ENCODE peak calls at places on chromosomes 11 and 22, in seven cellular contexts. One of them, this sample, is unnamed.

GRCh38 chr11:92251980-92252379 is 27.4 kb downstream of the FAT3 start:
- DNase-seq in cardiac muscle cell: peak; percentile 54
- DNase-seq in left ventricle myocardium inferior: no peak
- DNase-seq in ovary: no peak
- DNase-seq in colonic mucosa: no peak
- DNase-seq in neuronal stem cell: no peak
- DNase-seq in aorta: no peak
- DNase-seq in this sample: no peak

GRCh38 chr22:19637405-19638281 is 76.7 kb upstream of the SEPTIN5 start:
- DNase-seq in cardiac muscle cell: no peak
- DNase-seq in left ventricle myocardium inferior: no peak
- DNase-seq in ovary: no peak
- DNase-seq in colonic mucosa: no peak
- DNase-seq in neuronal stem cell: no peak
- DNase-seq in aorta: peak; percentile 63
- DNase-seq in this sample: no peak

GRCh38 chr22:26756675-26757293 is 99.4 kb downstream of the MIAT start:
- DNase-seq in cardiac muscle cell: peak; percentile 65
- DNase-seq in left ventricle myocardium inferior: peak; percentile 55
- DNase-seq in ovary: peak; percentile 75
- DNase-seq in colonic mucosa: peak; percentile 37
- DNase-seq in neuronal stem cell: peak; percentile 67
- DNase-seq in aorta: peak; percentile 92
- DNase-seq in this sample: peak; percentile 59

GRCh38 chr11:119509969-119510401 is 87.0 kb upstream of the THY1 start:
- DNase-seq in cardiac muscle cell: peak; percentile 93
- DNase-seq in left ventricle myocardium inferior: peak; percentile 22
- DNase-seq in ovary: peak; percentile 41
- DNase-seq in colonic mucosa: peak; percentile 23
- DNase-seq in neuronal stem cell: no peak
- DNase-seq in aorta: no peak
- DNase-seq in this sample: peak; percentile 10

GRCh38 chr11:6431861-6432260 is 8.9 kb downstream of the HPX start:
- DNase-seq in cardiac muscle cell: peak; percentile 64
- DNase-seq in left ventricle myocardium inferior: no peak
- DNase-seq in ovary: no peak
- DNase-seq in colonic mucosa: no peak
- DNase-seq in neuronal stem cell: no peak
- DNase-seq in aorta: no peak
- DNase-seq in this sample: no peak

GRCh38 chr11:117281869-117282268 is 9.3 kb upstream of the BACE1-AS start:
- DNase-seq in cardiac muscle cell: no peak
- DNase-seq in left ventricle myocardium inferior: no peak
- DNase-seq in ovary: no peak
- DNase-seq in colonic mucosa: no peak
- DNase-seq in neuronal stem cell: no peak
- DNase-seq in aorta: no peak
- DNase-seq in this sample: no peak

GRCh38 chr22:22060200-22061084 is 77.9 kb upstream of the TOP3B start:
- DNase-seq in cardiac muscle cell: peak; percentile 53
- DNase-seq in left ventricle myocardium inferior: peak; percentile 36
- DNase-seq in ovary: peak; percentile 36
- DNase-seq in colonic mucosa: peak; percentile 56
- DNase-seq in neuronal stem cell: peak; percentile 61
- DNase-seq in aorta: peak; percentile 83
- DNase-seq in this sample: peak; percentile 44

GRCh38 chr11:117662255-117662654 is 134.8 kb downstream of the DSCAML1 start:
- DNase-seq in cardiac muscle cell: no peak
- DNase-seq in left ventricle myocardium inferior: no peak
- DNase-seq in ovary: no peak
- DNase-seq in colonic mucosa: no peak
- DNase-seq in neuronal stem cell: no peak
- DNase-seq in aorta: no peak
- DNase-seq in this sample: no peak

GRCh38 chr11:121555172-121555571 is 102.4 kb upstream of the SORL1-AS1 start:
- DNase-seq in cardiac muscle cell: no peak
- DNase-seq in left ventricle myocardium inferior: no peak
- DNase-seq in ovary: no peak
- DNase-seq in colonic mucosa: no peak
- DNase-seq in neuronal stem cell: no peak
- DNase-seq in aorta: no peak
- DNase-seq in this sample: no peak

GRCh38 chr11:80529722-80530121 is 1088.9 kb upstream of the TENM4 start:
- DNase-seq in cardiac muscle cell: no peak
- DNase-seq in left ventricle myocardium inferior: no peak
- DNase-seq in ovary: no peak
- DNase-seq in colonic mucosa: no peak
- DNase-seq in neuronal stem cell: no peak
- DNase-seq in aorta: no peak
- DNase-seq in this sample: no peak

GRCh38 chr11:67558084-67558772 is 25.4 kb upstream of the GSTP1 start:
- DNase-seq in cardiac muscle cell: peak; percentile 54
- DNase-seq in left ventricle myocardium inferior: peak; percentile 62
- DNase-seq in ovary: no peak
- DNase-seq in colonic mucosa: peak; percentile 80
- DNase-seq in neuronal stem cell: no peak
- DNase-seq in aorta: peak; percentile 90
- DNase-seq in this sample: peak; percentile 71

GRCh38 chr11:124898711-124899110 is 1.0 kb upstream of the ROBO4 start:
- DNase-seq in cardiac muscle cell: peak; percentile 91
- DNase-seq in left ventricle myocardium inferior: no peak
- DNase-seq in ovary: peak; percentile 89
- DNase-seq in colonic mucosa: no peak
- DNase-seq in neuronal stem cell: no peak
- DNase-seq in aorta: no peak
- DNase-seq in this sample: no peak

GRCh38 chr11:111944651-111945051 is 7.5 kb downstream of the DIXDC1 start:
- DNase-seq in cardiac muscle cell: peak; percentile 81
- DNase-seq in left ventricle myocardium inferior: no peak
- DNase-seq in ovary: no peak
- DNase-seq in colonic mucosa: no peak
- DNase-seq in neuronal stem cell: no peak
- DNase-seq in aorta: no peak
- DNase-seq in this sample: no peak

GRCh38 chr11:69437001-69437875 is 44.2 kb upstream of the LINC01488 start:
- DNase-seq in cardiac muscle cell: no peak
- DNase-seq in left ventricle myocardium inferior: no peak
- DNase-seq in ovary: no peak
- DNase-seq in colonic mucosa: no peak
- DNase-seq in neuronal stem cell: no peak
- DNase-seq in aorta: peak; percentile 70
- DNase-seq in this sample: no peak

GRCh38 chr11:65553301-65554001 is 4.7 kb downstream of the LTBP3 start:
- DNase-seq in cardiac muscle cell: no peak
- DNase-seq in left ventricle myocardium inferior: no peak
- DNase-seq in ovary: no peak
- DNase-seq in colonic mucosa: peak; percentile 52
- DNase-seq in neuronal stem cell: no peak
- DNase-seq in aorta: no peak
- DNase-seq in this sample: peak; percentile 52

GRCh38 chr11:78248191-78248590 is 59.5 kb downstream of the USP35 start:
- DNase-seq in cardiac muscle cell: no peak
- DNase-seq in left ventricle myocardium inferior: no peak
- DNase-seq in ovary: no peak
- DNase-seq in colonic mucosa: no peak
- DNase-seq in neuronal stem cell: no peak
- DNase-seq in aorta: no peak
- DNase-seq in this sample: no peak

GRCh38 chr11:9759519-9760179 is 95.8 kb downstream of the SWAP70 start:
- DNase-seq in cardiac muscle cell: peak; percentile 97
- DNase-seq in left ventricle myocardium inferior: peak; percentile 83
- DNase-seq in ovary: peak; percentile 67
- DNase-seq in colonic mucosa: peak; percentile 87
- DNase-seq in neuronal stem cell: no peak
- DNase-seq in aorta: peak; percentile 96
- DNase-seq in this sample: peak; percentile 86
- H3K4me1 ChIP-seq in cardiac muscle cell: peaks cover 34% of the 10 kb centered on the region
- H3K4me1 ChIP-seq in left ventricle myocardium inferior: peaks cover 70% of the 10 kb centered on the region
- H3K4me1 ChIP-seq in ovary: peaks cover 20% of the 10 kb centered on the region
- H3K4me1 ChIP-seq in colonic mucosa: peaks cover 14% of the 10 kb centered on the region
- H3K4me1 ChIP-seq in neuronal stem cell: peaks cover 12% of the 10 kb centered on the region
- H3K4me1 ChIP-seq in aorta: no peaks in the 10 kb centered on the region
- H3K4me1 ChIP-seq in this sample: peaks cover 40% of the 10 kb centered on the region

DNA sequence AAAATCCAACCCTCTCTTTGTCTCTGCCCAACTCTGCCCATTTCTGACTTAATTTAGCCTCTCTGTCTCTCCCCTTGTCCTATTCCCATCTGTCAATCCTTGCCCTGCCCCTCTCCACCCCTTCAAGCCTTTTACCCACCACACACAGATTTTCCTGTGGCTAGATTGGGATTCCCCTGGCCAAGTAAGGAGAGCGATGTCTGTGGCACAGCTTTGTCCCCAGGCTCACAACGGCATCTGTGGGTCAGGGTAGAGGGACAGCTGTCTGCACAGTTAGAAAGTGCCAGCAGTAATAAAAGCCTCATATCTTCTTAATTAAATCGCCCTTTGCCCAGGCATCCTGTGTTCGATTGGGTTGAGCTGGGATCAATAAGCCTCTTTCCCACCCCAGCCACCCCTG is 1.3 kb upstream of the KCNC1 start:
- DNase-seq in cardiac muscle cell: no peak
- DNase-seq in left ventricle myocardium inferior: no peak
- DNase-seq in ovary: no peak
- DNase-seq in colonic mucosa: no peak
- DNase-seq in neuronal stem cell: no peak
- DNase-seq in aorta: peak; percentile 21
- DNase-seq in this sample: no peak
- H3K4me1 ChIP-seq in cardiac muscle cell: no peaks in the 10 kb centered on the region
- H3K4me1 ChIP-seq in left ventricle myocardium inferior: peaks cover 21% of the 10 kb centered on the region
- H3K4me1 ChIP-seq in ovary: peaks cover 6% of the 10 kb centered on the region
- H3K4me1 ChIP-seq in colonic mucosa: no peaks in the 10 kb centered on the region
- H3K4me1 ChIP-seq in neuronal stem cell: peaks cover 19% of the 10 kb centered on the region
- H3K4me1 ChIP-seq in aorta: no peaks in the 10 kb centered on the region
- H3K4me1 ChIP-seq in this sample: peaks cover 14% of the 10 kb centered on the region

GRCh38 chr11:43957571-43957970 is 15.1 kb downstream of the C11orf96 start:
- DNase-seq in cardiac muscle cell: no peak
- DNase-seq in left ventricle myocardium inferior: no peak
- DNase-seq in ovary: no peak
- DNase-seq in colonic mucosa: no peak
- DNase-seq in neuronal stem cell: no peak
- DNase-seq in aorta: no peak
- DNase-seq in this sample: no peak
- H3K4me1 ChIP-seq in cardiac muscle cell: peaks cover 5% of the 10 kb centered on the region
- H3K4me1 ChIP-seq in left ventricle myocardium inferior: peaks cover 5% of the 10 kb centered on the region
- H3K4me1 ChIP-seq in ovary: no peaks in the 10 kb centered on the region
- H3K4me1 ChIP-seq in colonic mucosa: peaks cover 4% of the 10 kb centered on the region
- H3K4me1 ChIP-seq in neuronal stem cell: no peaks in the 10 kb centered on the region
- H3K4me1 ChIP-seq in aorta: no peaks in the 10 kb centered on the region
- H3K4me1 ChIP-seq in this sample: peaks cover 6% of the 10 kb centered on the region

DNA sequence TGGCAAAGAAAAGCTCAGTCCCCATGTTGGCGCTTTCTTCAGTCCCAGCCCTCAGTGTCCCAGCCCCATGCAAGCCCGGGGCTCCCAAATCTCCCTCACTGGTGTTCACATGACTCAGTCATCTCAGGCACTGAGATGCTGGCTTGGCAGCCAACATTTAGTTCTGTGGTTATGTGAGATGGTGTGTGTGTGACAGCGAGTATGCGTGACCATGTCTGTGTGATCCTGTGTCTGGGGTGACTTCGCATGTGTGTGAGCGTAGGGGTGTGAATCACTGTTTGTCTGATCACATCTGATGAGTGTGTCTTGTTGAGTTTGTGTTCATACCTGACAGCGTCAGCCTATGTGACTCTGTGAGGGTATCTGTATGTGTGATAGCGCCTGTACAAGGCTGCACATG is 16.2 kb downstream of the CREB3L1 start:
- DNase-seq in cardiac muscle cell: peak; percentile 80
- DNase-seq in left ventricle myocardium inferior: no peak
- DNase-seq in ovary: no peak
- DNase-seq in colonic mucosa: no peak
- DNase-seq in neuronal stem cell: no peak
- DNase-seq in aorta: no peak
- DNase-seq in this sample: no peak
- H3K4me1 ChIP-seq in cardiac muscle cell: peaks cover 34% of the 10 kb centered on the region
- H3K4me1 ChIP-seq in left ventricle myocardium inferior: peaks cover 66% of the 10 kb centered on the region
- H3K4me1 ChIP-seq in ovary: peaks cover 32% of the 10 kb centered on the region
- H3K4me1 ChIP-seq in colonic mucosa: no peaks in the 10 kb centered on the region
- H3K4me1 ChIP-seq in neuronal stem cell: peaks cover 46% of the 10 kb centered on the region
- H3K4me1 ChIP-seq in aorta: no peaks in the 10 kb centered on the region
- H3K4me1 ChIP-seq in this sample: peaks cover 63% of the 10 kb centered on the region

DNA sequence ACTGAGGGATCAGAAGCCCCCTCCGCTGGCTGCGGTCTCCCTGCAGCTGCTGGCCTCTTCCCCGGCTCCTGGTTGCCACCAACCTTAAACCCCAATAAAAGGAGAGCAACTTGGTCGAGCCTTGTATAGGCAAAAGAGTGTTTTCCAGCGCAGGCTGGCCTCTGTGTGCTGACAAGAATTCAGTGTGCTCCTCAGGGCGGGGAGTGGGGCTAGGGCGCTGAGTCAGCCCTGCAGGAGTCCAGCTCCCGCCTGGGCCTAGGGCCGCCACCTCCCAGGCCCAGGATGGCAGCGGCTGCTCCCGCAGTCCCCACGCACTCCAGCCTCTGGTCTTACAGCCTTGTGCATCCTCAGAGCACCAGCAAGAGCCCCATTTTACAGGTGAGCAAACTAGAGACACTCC is at the start of gene SHISAL1:
- DNase-seq in cardiac muscle cell: peak; percentile 54
- DNase-seq in left ventricle myocardium inferior: no peak
- DNase-seq in ovary: no peak
- DNase-seq in colonic mucosa: no peak
- DNase-seq in neuronal stem cell: no peak
- DNase-seq in aorta: no peak
- DNase-seq in this sample: no peak
- H3K4me1 ChIP-seq in cardiac muscle cell: peaks cover 3% of the 10 kb centered on the region
- H3K4me1 ChIP-seq in left ventricle myocardium inferior: peaks cover 8% of the 10 kb centered on the region
- H3K4me1 ChIP-seq in ovary: peaks cover 2% of the 10 kb centered on the region
- H3K4me1 ChIP-seq in colonic mucosa: no peaks in the 10 kb centered on the region
- H3K4me1 ChIP-seq in neuronal stem cell: peaks cover 9% of the 10 kb centered on the region
- H3K4me1 ChIP-seq in aorta: no peaks in the 10 kb centered on the region
- H3K4me1 ChIP-seq in this sample: peaks cover 18% of the 10 kb centered on the region

DNA sequence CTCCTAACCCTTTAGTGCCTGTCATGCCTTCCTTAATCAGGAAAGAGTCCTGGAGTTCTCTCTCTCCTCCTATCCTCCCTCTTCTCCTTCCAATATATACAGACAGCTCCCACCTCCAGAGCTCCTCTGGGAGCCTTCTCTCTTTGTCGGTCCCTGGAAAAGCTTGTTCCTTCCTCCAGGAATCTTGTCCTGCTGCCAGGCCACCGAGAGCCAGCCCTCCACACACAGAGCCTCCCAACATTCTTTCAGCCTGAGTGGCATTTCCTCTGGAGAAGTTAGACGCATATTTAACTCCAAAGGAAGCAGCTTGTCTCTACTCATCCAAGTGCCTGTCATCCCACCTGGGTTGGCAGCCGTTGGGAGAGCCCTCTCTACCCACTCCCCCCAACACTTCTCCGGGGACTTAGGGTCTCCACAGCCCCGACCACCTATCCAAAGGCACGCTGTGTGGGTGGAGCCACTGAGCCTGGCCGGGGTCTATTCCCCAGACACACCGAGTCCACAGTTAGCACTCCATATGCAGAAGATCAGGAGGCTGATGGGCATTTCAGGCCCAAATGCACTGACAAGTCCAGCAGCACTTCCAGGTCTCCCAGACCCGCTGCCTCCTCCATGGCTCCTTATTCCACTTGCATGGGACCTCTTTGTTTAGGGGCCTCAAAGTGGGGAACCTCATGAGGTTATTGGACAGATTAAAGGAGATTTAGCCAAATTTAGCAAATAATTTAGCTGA is 31.1 kb downstream of the DKK3 start:
- DNase-seq in cardiac muscle cell: peak; percentile 93
- DNase-seq in left ventricle myocardium inferior: peak; percentile 71
- DNase-seq in ovary: peak; percentile 76
- DNase-seq in colonic mucosa: no peak
- DNase-seq in neuronal stem cell: no peak
- DNase-seq in aorta: peak; percentile 91
- DNase-seq in this sample: peak; percentile 63
- H3K4me1 ChIP-seq in cardiac muscle cell: peaks cover 53% of the 10 kb centered on the region
- H3K4me1 ChIP-seq in left ventricle myocardium inferior: peaks cover 100% of the 10 kb centered on the region
- H3K4me1 ChIP-seq in ovary: peaks cover 38% of the 10 kb centered on the region
- H3K4me1 ChIP-seq in colonic mucosa: peaks cover 8% of the 10 kb centered on the region
- H3K4me1 ChIP-seq in neuronal stem cell: peaks cover 31% of the 10 kb centered on the region
- H3K4me1 ChIP-seq in aorta: no peaks in the 10 kb centered on the region
- H3K4me1 ChIP-seq in this sample: peaks cover 29% of the 10 kb centered on the region